ENCODE peak calls at places on chromosome 10, in nine cellular contexts. S is OCI-LY7, A is heart left ventricle, Q is kidney epithelial cell, P is tibial nerve, F is cardiac muscle cell, U is GM12878, Y is hepatocyte, L is fibroblast of lung. M is an unnamed sample.

GRCh38 chr10:35495521-35496238 is 109.5 kb upstream of the GJD4 start:
- DNase-seq in P (no peak), Y (no peak), F (no peak), Q (no peak), U (no peak), S (peak), L (peak), A (peak), M (peak)

GRCh38 chr10:97771055-97771811 is 566 bp downstream of the SFRP5 start:
- DNase-seq in F (peak), S (no peak), Q (no peak), Y (peak), U (no peak), L (peak), A (no peak), P (no peak), M (peak)

GRCh38 chr10:63491558-63492316 is 26.0 kb upstream of the JMJD1C start:
- DNase-seq in P (peak), Q (no peak), L (peak), F (peak), Y (peak), A (peak), U (no peak), S (no peak), M (peak)

GRCh38 chr10:110430369-110431273 is 67.1 kb upstream of the DUSP5 start:
- DNase-seq in S (no peak), F (no peak), P (no peak), U (no peak), Q (no peak), L (peak), A (no peak), Y (no peak), M (no peak)

GRCh38 chr10:133275683-133276092 is 980 bp downstream of the ADAM8 start:
- DNase-seq in L (no peak), Y (no peak), A (no peak), P (no peak), F (no peak), U (no peak), S (peak), Q (no peak), M (no peak)

GRCh38 chr10:63554666-63555065 is 33.5 kb downstream of the REEP3 start:
- DNase-seq in Y (no peak), P (no peak), F (peak), U (peak), S (peak), A (no peak), Q (peak), L (peak), M (peak)

GRCh38 chr10:3467052-3467906 is 294.7 kb upstream of the PITRM1 start:
- DNase-seq in Q (peak), U (no peak), L (peak), P (peak), A (peak), S (no peak), Y (peak), F (peak), M (peak)

GRCh38 chr10:126156012-126156411 is 232.3 kb downstream of the ADAM12 start:
- DNase-seq in U (no peak), Y (no peak), F (no peak), S (no peak), L (no peak), Q (no peak), A (no peak), P (no peak), M (no peak)

GRCh38 chr10:104325436-104326430 is 12.5 kb downstream of the ITPRIP start:
- DNase-seq in P (no peak), A (peak), Y (no peak), Q (no peak), F (no peak), L (no peak), S (no peak), U (no peak), M (no peak)

DNA sequence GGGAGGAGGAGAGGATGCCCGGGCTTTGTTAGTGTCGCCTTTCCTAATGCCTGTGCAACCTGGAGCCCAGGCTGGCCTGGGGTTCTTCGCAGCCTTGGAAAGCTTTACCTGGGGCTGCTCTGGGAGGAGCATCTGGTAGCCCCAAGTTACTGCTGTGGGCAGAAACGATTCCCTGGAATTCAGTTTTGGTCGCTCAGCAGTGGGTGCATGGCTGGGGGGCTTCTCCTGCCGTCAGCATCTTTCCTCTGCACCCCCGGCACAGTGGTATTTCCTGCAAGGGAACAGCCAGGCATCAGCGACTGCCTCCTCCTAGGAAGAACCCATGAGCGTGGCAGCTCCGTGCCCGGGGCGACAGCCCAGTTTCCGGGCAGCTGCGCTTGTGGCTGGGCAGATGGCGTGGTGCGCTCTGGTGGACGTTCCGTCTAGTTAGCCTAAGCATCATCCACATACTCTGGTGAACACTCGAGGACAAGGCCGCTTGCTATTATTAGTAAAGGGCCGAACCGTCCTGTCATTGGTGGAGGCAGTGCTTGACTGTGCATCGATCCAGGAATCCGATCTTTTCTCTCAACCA is 107.0 kb upstream of the BTBD16 start:
- DNase-seq in Q (no peak), Y (peak), A (no peak), U (no peak), P (no peak), F (peak), S (no peak), L (peak), M (peak)
- TF ChIP-seq CTCF in Q (peak), Y (no peak), A (no peak), U (no peak), P (no peak), F (no peak), S (no peak), L (no peak), M (peak)

GRCh38 chr10:77628906-77629730 is 8.5 kb downstream of the KCNMA1 start:
- DNase-seq in P (no peak), F (no peak), S (no peak), Q (no peak), A (no peak), U (no peak), L (no peak), Y (no peak), M (peak)
- H3K4me3 ChIP-seq in P (no peak), F (no peak), S (no peak), Q (no peak), A (no peak), U (no peak), L (no peak), Y (no peak), M (no peak)

GRCh38 chr10:60848126-60848525 is 69.8 kb downstream of the CDK1 start:
- DNase-seq in S (no peak), P (peak), Q (no peak), A (peak), L (peak), U (no peak), Y (peak), F (peak), M (peak)
- TF ChIP-seq CTCF in S (no peak), P (no peak), Q (no peak), A (no peak), L (no peak), U (no peak), Y (no peak), F (no peak), M (no peak)

GRCh38 chr10:71337219-71337625 is 18.2 kb downstream of the SLC29A3 start:
- DNase-seq in P (no peak), Q (peak), L (no peak), F (no peak), A (no peak), Y (no peak), S (no peak), U (no peak), M (no peak)
- H3K4me3 ChIP-seq in P (no peak), Q (no peak), L (no peak), F (no peak), A (no peak), Y (no peak), S (no peak), U (no peak), M (no peak)

GRCh38 chr10:68208424-68209042 is 23.4 kb downstream of the ATOH7 start:
- DNase-seq in S (peak), U (peak), P (no peak), L (peak), F (peak), Y (peak), A (no peak), Q (peak), M (peak)
- TF ChIP-seq CTCF in S (peak), U (peak), P (peak), L (peak), F (peak), Y (peak), A (no peak), Q (peak), M (peak)

DNA sequence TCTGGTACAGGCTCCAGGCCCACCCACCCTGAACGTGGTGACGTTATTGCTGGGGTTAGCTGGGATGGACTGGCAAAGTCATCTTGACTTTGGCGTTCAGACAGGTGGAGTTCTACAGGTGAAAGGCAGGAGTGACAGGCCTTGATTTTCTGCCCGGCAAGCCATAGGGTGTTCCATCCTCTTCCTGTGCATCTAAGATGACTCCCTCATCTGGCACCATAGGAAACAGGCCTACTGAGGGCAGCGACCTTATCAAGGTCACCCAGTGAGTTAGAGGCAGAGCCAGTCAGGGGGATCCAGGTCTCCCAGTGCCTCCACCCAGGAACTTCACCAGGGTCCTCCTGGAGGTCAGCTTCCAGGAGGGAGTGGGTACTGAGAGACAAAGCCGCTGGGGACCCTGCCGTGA is 41.6 kb downstream of the HK1 start:
- DNase-seq in A (no peak), P (no peak), U (no peak), L (no peak), Q (no peak), F (no peak), Y (no peak), S (no peak), M (no peak)
- H3K4me3 ChIP-seq in A (peak), P (peak), U (peak), L (peak), Q (peak), F (peak), Y (peak), S (peak), M (peak)

GRCh38 chr10:73853196-73853595 is 21.2 kb downstream of the CAMK2G start:
- DNase-seq in P (no peak), L (no peak), F (no peak), A (no peak), U (no peak), Q (no peak), Y (no peak), S (no peak), M (no peak)

GRCh38 chr10:73854310-73854709 is 20.0 kb downstream of the CAMK2G start:
- DNase-seq in S (no peak), Q (no peak), Y (peak), U (no peak), P (no peak), F (no peak), L (no peak), A (no peak), M (no peak)

GRCh38 chr10:73850205-73850604 is 24.1 kb downstream of the CAMK2G start:
- DNase-seq in Y (no peak), F (no peak), Q (no peak), S (no peak), U (no peak), A (no peak), L (no peak), P (no peak), M (no peak)

GRCh38 chr10:73848821-73849489 is 25.4 kb downstream of the CAMK2G start:
- DNase-seq in U (peak), Q (peak), Y (peak), S (peak), L (peak), A (peak), F (peak), P (peak), M (peak)

GRCh38 chr10:73850863-73851461 is 23.4 kb downstream of the CAMK2G start:
- DNase-seq in F (peak), Y (peak), L (no peak), A (peak), Q (no peak), S (no peak), U (no peak), P (peak), M (peak)
- TF ChIP-seq CTCF in F (no peak), Y (no peak), L (no peak), A (no peak), Q (no peak), S (no peak), U (no peak), P (no peak), M (no peak)

GRCh38 chr10:51895209-51895608 is 195.8 kb upstream of the CSTF2T start:
- DNase-seq in U (no peak), P (peak), F (peak), A (peak), Q (no peak), L (peak), Y (peak), S (no peak), M (peak)
- H3K4me3 ChIP-seq in U (no peak), P (no peak), F (no peak), A (no peak), Q (no peak), L (no peak), Y (no peak), S (no peak), M (no peak)

GRCh38 chr10:22218448-22218847 is 633 bp upstream of the EBLN1 start:
- DNase-seq in U (no peak), L (peak), Q (no peak), F (peak), Y (no peak), S (no peak), A (no peak), P (no peak), M (no peak)
- TF ChIP-seq CTCF in U (peak), L (peak), Q (no peak), F (peak), Y (no peak), S (peak), A (no peak), P (no peak), M (peak)

M was measured in astrocyte of the spinal cord.